ENCODE peak calls at places on chromosomes 11 and 22, in five cellular contexts. G, M, C, P and D are unnamed samples.

GRCh38 chr11:70655816-70656215 is 257.5 kb downstream of the CTTN start:
- DNase-seq in G (no peak), M (no peak), C (no peak), P (no peak), D (no peak)

GRCh38 chr11:128779036-128779435 is 85.2 kb downstream of the FLI1 start:
- DNase-seq in G (no peak), M (peak; percentile 68), C (no peak), P (no peak), D (peak; percentile 52)

GRCh38 chr11:78030429-78031325 is 7.6 kb upstream of the KCTD14 start:
- DNase-seq in G (peak; percentile 79), M (peak; percentile 50), C (no peak), P (no peak), D (peak; percentile 23)

GRCh38 chr11:118663381-118663780 is 16.1 kb downstream of the TREH start:
- DNase-seq in G (no peak), M (no peak), C (no peak), P (no peak), D (no peak)

GRCh38 chr11:81497202-81497804 is 1236.4 kb downstream of the FAM181B start:
- DNase-seq in G (no peak), M (peak; percentile 16), C (peak; percentile 63), P (peak; percentile 40), D (peak; percentile 55)

GRCh38 chr22:23023294-23023693 is 47.0 kb upstream of the GNAZ start:
- DNase-seq in G (no peak), M (no peak), C (no peak), P (no peak), D (no peak)

GRCh38 chr11:111633756-111634362 is 31.6 kb downstream of the SIK2 start:
- DNase-seq in G (no peak), M (peak; percentile 35), C (peak; percentile 59), P (no peak), D (peak; percentile 9)

GRCh38 chr11:73321342-73322110 is 13.4 kb downstream of the ARHGEF17 start:
- DNase-seq in G (no peak), M (peak; percentile 84), C (no peak), P (peak; percentile 35), D (peak; percentile 54)

GRCh38 chr11:9030601-9031000 is 26.8 kb upstream of the NRIP3 start:
- DNase-seq in G (no peak), M (no peak), C (no peak), P (no peak), D (no peak)

GRCh38 chr11:11641581-11641980 is 19.8 kb upstream of the GALNT18 start:
- DNase-seq in G (no peak), M (no peak), C (no peak), P (no peak), D (no peak)

GRCh38 chr11:123188508-123189165 is 6.4 kb downstream of the CLMP start:
- DNase-seq in G (peak; percentile 72), M (peak; percentile 99), C (no peak), P (no peak), D (peak; percentile 66)

GRCh38 chr11:32597914-32598313 is 14.3 kb downstream of the EIF3M start:
- DNase-seq in G (no peak), M (no peak), C (no peak), P (no peak), D (no peak)

GRCh38 chr22:43090130-43090789 is 1.1 kb upstream of the TTLL1 start:
- DNase-seq in G (peak; percentile 41), M (peak; percentile 80), C (peak; percentile 67), P (peak; percentile 87), D (peak; percentile 80)

GRCh38 chr11:22808559-22809197 is 20.9 kb downstream of the SVIP start:
- DNase-seq in G (no peak), M (no peak), C (peak; percentile 22), P (no peak), D (no peak)

GRCh38 chr11:100719809-100720221 is 32.7 kb downstream of the ARHGAP42 start:
- DNase-seq in G (no peak), M (peak; percentile 79), C (no peak), P (no peak), D (peak; percentile 90)

GRCh38 chr11:36478700-36479329 is 31.3 kb downstream of the TRAF6 start:
- DNase-seq in G (no peak), M (peak; percentile 59), C (peak; percentile 30), P (peak; percentile 62), D (peak; percentile 55)

GRCh38 chr11:59417023-59417422 is 9.2 kb downstream of the OR5A2 start:
- DNase-seq in G (no peak), M (no peak), C (peak; percentile 44), P (no peak), D (no peak)

GRCh38 chr11:72569966-72570892 is 104.0 kb downstream of the PDE2A start:
- DNase-seq in G (no peak), M (peak; percentile 66), C (no peak), P (no peak), D (peak; percentile 88)

GRCh38 chr11:116895053-116895757 is 57.8 kb upstream of the APOA1 start:
- DNase-seq in G (no peak), M (no peak), C (no peak), P (no peak), D (no peak)

GRCh38 chr11:34600339-34601084 is 20.4 kb upstream of the EHF start:
- DNase-seq in G (no peak), M (peak; percentile 8), C (no peak), P (no peak), D (no peak)

GRCh38 chr22:22080270-22080669 is 97.7 kb upstream of the TOP3B start:
- DNase-seq in G (no peak), M (no peak), C (no peak), P (no peak), D (no peak)

GRCh38 chr11:93221539-93221938 is 23.7 kb upstream of the SLC36A4 start:
- DNase-seq in G (no peak), M (no peak), C (no peak), P (no peak), D (no peak)

GRCh38 chr22:48104786-48105185 is 1342.3 kb downstream of the TBC1D22A start:
- DNase-seq in G (no peak), M (no peak), C (no peak), P (no peak), D (no peak)

GRCh38 chr11:123083623-123084029 is 21.7 kb upstream of the HSPA8 start:
- DNase-seq in G (peak; percentile 85), M (peak; percentile 99), C (no peak), P (no peak), D (peak; percentile 99)

GRCh38 chr22:39665229-39665628 is 94.7 kb downstream of the CACNA1I start:
- DNase-seq in G (no peak), M (no peak), C (no peak), P (no peak), D (no peak)

GRCh38 chr11:70233511-70233919 is 30.4 kb downstream of the FADD start:
- DNase-seq in G (peak; percentile 83), M (peak; percentile 91), C (no peak), P (no peak), D (peak; percentile 89)

GRCh38 chr22:33726294-33726711 is 194.0 kb downstream of the LARGE1 start:
- DNase-seq in G (no peak), M (peak; percentile 85), C (no peak), P (no peak), D (peak; percentile 1)

GRCh38 chr11:30018443-30018842 is 1.6 kb upstream of the KCNA4 start:
- DNase-seq in G (no peak), M (no peak), C (no peak), P (no peak), D (no peak)

GRCh38 chr11:118437736-118438125 is 1.4 kb downstream of the KMT2A start:
- DNase-seq in G (peak; percentile 34), M (peak; percentile 13), C (no peak), P (peak; percentile 48), D (no peak)

GRCh38 chr11:60912223-60912850 is 1.6 kb upstream of the TMEM109 start:
- DNase-seq in G (no peak), M (no peak), C (no peak), P (no peak), D (no peak)

GRCh38 chr11:59778122-59778521 is 22.9 kb downstream of the STX3 start:
- DNase-seq in G (no peak), M (no peak), C (no peak), P (no peak), D (no peak)

GRCh38 chr11:132056689-132057088 is 686.3 kb downstream of the NTM start:
- DNase-seq in G (no peak), M (peak; percentile 95), C (no peak), P (no peak), D (peak; percentile 86)

GRCh38 chr11:118436639-118437045 is 350 bp downstream of the KMT2A start:
- DNase-seq in G (no peak), M (peak; percentile 21), C (peak; percentile 20), P (peak; percentile 59), D (no peak)

GRCh38 chr11:56886465-56886864 is 102.2 kb upstream of the OR5AK2 start:
- DNase-seq in G (no peak), M (no peak), C (no peak), P (no peak), D (no peak)

GRCh38 chr11:56887940-56888339 is 100.8 kb upstream of the OR5AK2 start:
- DNase-seq in G (no peak), M (no peak), C (no peak), P (no peak), D (no peak)

GRCh38 chr11:56885182-56885581 is 103.5 kb upstream of the OR5AK2 start:
- DNase-seq in G (peak; percentile 35), M (no peak), C (no peak), P (no peak), D (no peak)

GRCh38 chr11:56883590-56883989 is 105.1 kb upstream of the OR5AK2 start:
- DNase-seq in G (no peak), M (no peak), C (no peak), P (no peak), D (no peak)

DNA sequence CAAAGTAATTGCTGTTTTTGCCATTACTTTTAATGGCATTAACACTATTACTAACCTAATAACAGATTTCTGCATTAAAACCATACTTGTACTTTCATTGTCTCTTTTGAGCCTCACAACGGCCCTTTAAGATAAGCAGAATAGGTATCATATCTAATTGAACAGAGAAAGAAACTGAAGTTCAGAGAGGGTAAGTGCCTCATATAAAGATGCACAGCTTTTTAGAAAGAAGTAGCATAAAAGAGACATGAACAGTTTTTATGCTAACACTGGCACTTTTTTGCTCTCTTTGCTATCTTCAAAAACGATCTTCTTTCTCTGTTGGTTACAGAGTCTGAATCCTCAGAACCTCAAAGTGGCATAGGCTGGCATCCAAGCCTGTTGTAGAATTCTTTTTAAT is 102.9 kb upstream of the OR5AK2 start:
- DNase-seq in G (no peak), M (no peak), C (no peak), P (no peak), D (no peak)
- TF ChIP-seq CTCF in G (no peak), M (no peak), C (no peak), P (no peak), D (no peak)

GRCh38 chr22:46075764-46076531 is 74.4 kb upstream of the PPARA start:
- DNase-seq in G (no peak), M (no peak), C (no peak), P (no peak), D (no peak)
- H3K4me3 ChIP-seq in G (peak overlapping the region; percentile 98), M (no peak overlapping the region), C (no peak overlapping the region), P (no peak overlapping the region), D (peak overlapping the region; percentile 32)

GRCh38 chr11:83816572-83817187 is 530.5 kb upstream of the CCDC90B start:
- DNase-seq in G (no peak), M (peak; percentile 42), C (peak; percentile 53), P (peak; percentile 39), D (no peak)
- TF ChIP-seq CTCF in G (no peak), M (peak; percentile 74), C (peak; percentile 63), P (peak; percentile 85), D (peak; percentile 47)

DNA sequence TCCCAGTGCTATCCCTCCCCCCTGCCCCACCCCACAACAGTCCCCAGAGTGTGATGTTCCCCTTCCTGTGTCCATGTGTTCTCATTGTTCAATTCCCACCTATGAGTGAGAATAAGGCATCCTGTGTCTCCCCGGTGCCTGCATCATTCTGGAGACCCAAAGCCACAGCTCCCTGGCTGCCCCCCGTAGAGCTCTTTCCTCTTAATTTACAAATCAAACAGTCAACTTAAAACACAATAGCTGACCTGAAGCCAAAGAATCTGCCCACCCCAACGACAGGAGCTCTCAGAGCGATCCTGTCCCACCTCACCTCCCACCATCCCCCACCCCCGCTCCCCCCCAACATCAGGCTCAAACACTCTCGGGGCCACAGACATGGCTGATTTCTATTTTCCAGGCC is 558.3 kb downstream of the BRD1 start:
- DNase-seq in G (no peak), M (no peak), C (no peak), P (no peak), D (no peak)
- H3K4me3 ChIP-seq in G (no peak overlapping the region), M (no peak overlapping the region), C (no peak overlapping the region), P (no peak overlapping the region), D (no peak overlapping the region)